ENCODE peak calls at places on chromosomes 1 and 21, in seven cellular contexts. E is body of pancreas; G is CD8-positive, alpha-beta memory T cell; M is MM.1S; U is hepatocyte; Z is tibial artery; L is H1. N is an unnamed sample. For H3K9me3 and H3K36me3, the result is how much of the 10 kb centered on the place peaks cover.

GRCh38 chr1:53562256-53562982 is 103.2 kb downstream of the DMRTB1 start:
- DNase-seq in E (no peak), G (no peak), M (no peak), U (no peak), Z (no peak), L (no peak), N (no peak)

GRCh38 chr1:170707116-170707515 is 43.2 kb downstream of the PRRX1 start:
- DNase-seq in E (no peak), G (no peak), M (no peak), U (no peak), Z (no peak), L (no peak), N (no peak)

GRCh38 chr1:54314691-54315455 is 91.3 kb downstream of the SSBP3 start:
- DNase-seq in E (peak), G (no peak), M (no peak), U (no peak), Z (no peak), L (no peak), N (no peak)

GRCh38 chr1:31036749-31037500 is 28.6 kb downstream of the PUM1 start:
- DNase-seq in E (no peak), G (no peak), M (no peak), U (no peak), Z (no peak), L (no peak), N (no peak)

GRCh38 chr1:239389703-239390102 is 3.3 kb downstream of the CHRM3 start:
- DNase-seq in E (peak), G (no peak), M (no peak), U (no peak), Z (no peak), L (no peak), N (peak)

GRCh38 chr1:82598816-82599215 is 798.1 kb downstream of the ADGRL2 start:
- DNase-seq in E (no peak), G (no peak), M (peak), U (no peak), Z (no peak), L (no peak), N (no peak)

GRCh38 chr21:46116189-46116845 is 18.4 kb downstream of the COL6A2 start:
- DNase-seq in E (no peak), G (no peak), M (no peak), U (no peak), Z (peak), L (peak), N (peak)

GRCh38 chr1:90850925-90851710 is 134.0 kb upstream of the BARHL2 start:
- DNase-seq in E (peak), G (peak), M (peak), U (peak), Z (peak), L (peak), N (peak)

GRCh38 chr1:221720545-221720944 is 21.3 kb downstream of the DUSP10 start:
- DNase-seq in E (no peak), G (no peak), M (no peak), U (no peak), Z (no peak), L (no peak), N (no peak)
- H3K9me3 ChIP-seq in E (under half), G (under half), M (under half), U (under half), Z (under half), L (under half), N (under half)

GRCh38 chr1:33017175-33017574 is 19.5 kb downstream of the AK2 start:
- DNase-seq in E (no peak), G (no peak), M (no peak), U (no peak), Z (no peak), L (no peak), N (no peak)

GRCh38 chr1:33014464-33015170 is 22.1 kb downstream of the AK2 start:
- DNase-seq in E (no peak), G (no peak), M (no peak), U (no peak), Z (no peak), L (no peak), N (no peak)

GRCh38 chr1:33021567-33022431 is 14.9 kb downstream of the AK2 start:
- DNase-seq in E (no peak), G (no peak), M (no peak), U (no peak), Z (no peak), L (no peak), N (no peak)

GRCh38 chr1:33015216-33015615 is 21.5 kb downstream of the AK2 start:
- DNase-seq in E (no peak), G (no peak), M (no peak), U (no peak), Z (no peak), L (no peak), N (no peak)

DNA sequence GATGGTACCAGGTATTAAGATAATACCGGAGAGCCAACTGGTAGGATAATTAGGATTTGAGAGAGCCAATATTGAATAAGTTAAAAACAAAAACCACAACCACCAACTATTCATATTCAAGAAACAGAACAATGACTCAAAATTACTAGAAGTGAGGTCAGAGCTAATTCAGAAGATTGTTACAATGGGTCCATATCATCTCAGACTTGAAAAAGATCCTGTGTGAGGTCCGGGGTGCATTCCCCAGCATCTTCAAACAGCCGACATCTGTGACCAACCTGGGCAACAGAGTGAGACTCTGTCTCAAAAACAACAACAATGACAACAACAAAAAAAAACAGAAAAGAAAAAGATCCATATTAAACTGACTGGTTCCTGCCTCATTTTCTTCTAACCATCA is 18.6 kb downstream of the AK2 start:
- DNase-seq in E (no peak), G (no peak), M (no peak), U (no peak), Z (no peak), L (no peak), N (no peak)
- H3K36me3 ChIP-seq in E (under half), G (under half), M (under half), U (under half), Z (half or more), L (half or more), N (half or more)

GRCh38 chr21:22343721-22344120 is 1345.5 kb downstream of the NCAM2 start:
- DNase-seq in E (no peak), G (no peak), M (no peak), U (no peak), Z (no peak), L (no peak), N (no peak)
- H3K9me3 ChIP-seq in E (under half), G (under half), M (under half), U (under half), Z (under half), L (under half), N (under half)

GRCh38 chr1:15730936-15731335 is 5.1 kb upstream of the SLC25A34 start:
- DNase-seq in E (no peak), G (no peak), M (no peak), U (no peak), Z (no peak), L (no peak), N (no peak)
- H3K36me3 ChIP-seq in E (under half), G (under half), M (under half), U (under half), Z (half or more), L (under half), N (under half)

GRCh38 chr1:93814795-93815737 is 63.9 kb downstream of the DNTTIP2 start:
- DNase-seq in E (no peak), G (no peak), M (no peak), U (no peak), Z (no peak), L (no peak), N (no peak)

GRCh38 chr1:93817819-93818569 is 61.0 kb downstream of the DNTTIP2 start:
- DNase-seq in E (peak), G (peak), M (no peak), U (no peak), Z (no peak), L (no peak), N (peak)

GRCh38 chr1:93818570-93818959 is 60.4 kb downstream of the DNTTIP2 start:
- DNase-seq in E (no peak), G (no peak), M (no peak), U (no peak), Z (no peak), L (no peak), N (no peak)

GRCh38 chr1:93815738-93816110 is 63.3 kb downstream of the DNTTIP2 start:
- DNase-seq in E (no peak), G (no peak), M (no peak), U (no peak), Z (no peak), L (no peak), N (no peak)

GRCh38 chr1:93816970-93817738 is 61.9 kb downstream of the DNTTIP2 start:
- DNase-seq in E (peak), G (no peak), M (no peak), U (peak), Z (no peak), L (no peak), N (peak)
- H3K9me3 ChIP-seq in E (under half), G (under half), M (under half), U (under half), Z (under half), L (under half), N (under half)

DNA sequence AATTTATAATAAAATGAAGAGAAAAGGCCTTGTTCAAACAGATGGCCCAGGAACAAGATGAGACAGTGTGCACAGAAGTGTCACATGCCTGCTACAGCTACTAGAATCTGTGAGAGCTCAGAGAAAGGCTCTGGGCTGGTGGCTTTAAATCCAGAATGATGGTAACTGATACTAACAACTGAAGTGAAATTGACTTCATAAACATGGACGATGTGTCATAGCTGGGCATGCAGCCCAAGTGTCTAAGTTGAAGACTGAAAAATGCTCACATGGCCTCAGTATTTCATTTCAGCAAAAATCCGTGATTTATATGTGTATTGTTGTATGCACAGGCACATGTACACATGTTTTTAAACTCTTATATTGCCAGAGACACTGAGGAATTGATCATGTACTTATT is 208.3 kb upstream of the RUNX1 start:
- DNase-seq in E (peak), G (no peak), M (no peak), U (peak), Z (peak), L (no peak), N (peak)
- H3K36me3 ChIP-seq in E (under half), G (under half), M (under half), U (under half), Z (under half), L (under half), N (under half)

GRCh38 chr1:174206148-174206826 is 47.0 kb downstream of the RABGAP1L start:
- DNase-seq in E (no peak), G (no peak), M (peak), U (no peak), Z (no peak), L (no peak), N (no peak)

GRCh38 chr1:174211486-174211885 is 52.2 kb downstream of the RABGAP1L start:
- DNase-seq in E (no peak), G (no peak), M (no peak), U (no peak), Z (no peak), L (no peak), N (no peak)

GRCh38 chr1:174204697-174205308 is 45.5 kb downstream of the RABGAP1L start:
- DNase-seq in E (no peak), G (no peak), M (no peak), U (no peak), Z (no peak), L (no peak), N (no peak)

GRCh38 chr1:174209347-174210187 is 50.2 kb downstream of the RABGAP1L start:
- DNase-seq in E (no peak), G (no peak), M (peak), U (no peak), Z (no peak), L (no peak), N (no peak)
- H3K9me3 ChIP-seq in E (under half), G (under half), M (under half), U (under half), Z (under half), L (under half), N (under half)

GRCh38 chr21:36055551-36055950 is 4.8 kb downstream of the SETD4 start:
- DNase-seq in E (no peak), G (no peak), M (no peak), U (no peak), Z (no peak), L (no peak), N (no peak)
- H3K36me3 ChIP-seq in E (under half), G (under half), M (under half), U (under half), Z (half or more), L (under half), N (half or more)

GRCh38 chr1:4868521-4868920 is 214.1 kb downstream of the AJAP1 start:
- DNase-seq in E (no peak), G (no peak), M (no peak), U (no peak), Z (no peak), L (no peak), N (no peak)

DNA sequence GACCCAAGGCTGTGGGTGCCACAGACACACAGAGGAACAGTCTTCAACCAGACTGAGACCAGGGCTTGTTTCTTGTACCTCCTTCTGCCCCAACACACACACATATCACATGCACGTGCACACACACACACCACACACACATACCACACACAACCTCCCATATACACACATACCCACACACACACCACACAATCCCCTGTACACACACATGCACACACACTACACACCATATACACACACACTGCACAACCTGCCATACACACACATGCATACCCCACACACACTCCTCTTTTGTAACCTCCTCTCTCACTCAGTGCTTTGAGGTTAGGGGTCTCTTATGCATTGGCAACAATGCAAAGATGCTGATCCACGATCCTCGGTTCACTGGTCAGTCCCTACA is 217.0 kb downstream of the AJAP1 start:
- DNase-seq in E (no peak), G (no peak), M (no peak), U (no peak), Z (no peak), L (no peak), N (no peak)
- H3K9me3 ChIP-seq in E (under half), G (under half), M (under half), U (under half), Z (under half), L (under half), N (under half)

DNA sequence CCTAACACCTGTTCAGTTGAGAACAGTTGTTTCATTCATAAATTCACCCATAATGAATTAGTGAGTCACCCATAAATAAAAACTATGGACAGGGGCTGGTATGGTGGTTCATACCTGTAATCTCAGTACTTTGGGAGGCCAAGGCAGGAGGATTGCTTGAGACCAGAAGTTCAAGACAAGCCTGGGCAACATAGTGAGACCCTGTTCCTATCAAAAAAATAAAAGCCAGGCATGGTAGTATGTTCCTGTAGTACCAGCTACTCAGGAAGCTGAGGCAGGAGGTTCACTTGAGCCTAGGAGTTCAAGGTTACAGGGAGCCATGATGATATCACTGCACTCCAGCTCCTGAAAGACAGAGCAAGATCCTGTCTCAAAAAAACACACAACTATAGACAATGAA is 79.0 kb downstream of the GTF2B start:
- DNase-seq in E (no peak), G (no peak), M (no peak), U (no peak), Z (no peak), L (no peak), N (no peak)
- H3K36me3 ChIP-seq in E (under half), G (under half), M (under half), U (under half), Z (half or more), L (under half), N (half or more)

N was measured in SJCRH30.